ENCODE peak calls at places on chromosomes 16 and 17, in six cellular contexts. L, R, X, S, Q and F are unnamed samples.

GRCh38 chr17:70677783-70678647 is 508.7 kb downstream of the KCNJ2 start:
- DNase-seq in Q (no peak), X (no peak), L (no peak), R (no peak), S (no peak), F (no peak)

GRCh38 chr17:16428098-16428882 is 12.9 kb downstream of the TRPV2 start:
- DNase-seq in S (peak; percentile 60), L (peak; percentile 67), R (no peak), Q (peak; percentile 43), X (no peak), F (no peak)

GRCh38 chr17:7582401-7583252 is 1.0 kb upstream of the MPDU1 start:
- DNase-seq in R (no peak), Q (peak; percentile 48), L (no peak), S (no peak), X (no peak), F (no peak)

GRCh38 chr17:82866521-82867214 is 26.8 kb upstream of the ZNF750 start:
- DNase-seq in Q (peak; percentile 53), R (no peak), L (no peak), S (peak; percentile 87), X (no peak), F (no peak)

GRCh38 chr17:83086907-83087787 is 7.7 kb downstream of the METRNL start:
- DNase-seq in Q (no peak), L (no peak), X (no peak), S (no peak), R (no peak), F (no peak)

GRCh38 chr16:58842156-58842555 is 108.0 kb upstream of the GOT2 start:
- DNase-seq in L (no peak), Q (no peak), X (no peak), S (no peak), R (no peak), F (no peak)

GRCh38 chr17:57294629-57295501 is 38.5 kb downstream of the MSI2 start:
- DNase-seq in S (no peak), R (no peak), Q (peak; percentile 59), L (no peak), X (no peak), F (no peak)

GRCh38 chr16:53147500-53148065 is 92.8 kb downstream of the CHD9 start:
- DNase-seq in S (no peak), L (no peak), Q (no peak), X (no peak), R (no peak), F (no peak)

GRCh38 chr17:59026176-59026939 is 80.3 kb downstream of the TRIM37 start:
- DNase-seq in S (no peak), R (no peak), Q (no peak), L (no peak), X (no peak), F (no peak)

GRCh38 chr17:48804936-48805411 is 12.1 kb downstream of the TTLL6 start:
- DNase-seq in S (peak; percentile 59), L (peak; percentile 87), X (peak; percentile 38), R (peak; percentile 63), Q (peak; percentile 55), F (peak; percentile 54)

GRCh38 chr17:70095455-70095854 is 20.4 kb downstream of the KCNJ16 start:
- DNase-seq in R (no peak), L (no peak), Q (no peak), X (no peak), S (no peak), F (no peak)

GRCh38 chr17:82752371-82753200 is 721 bp downstream of the TBCD start:
- DNase-seq in X (no peak), S (peak; percentile 25), L (peak; percentile 60), Q (peak; percentile 37), R (no peak), F (no peak)

DNA sequence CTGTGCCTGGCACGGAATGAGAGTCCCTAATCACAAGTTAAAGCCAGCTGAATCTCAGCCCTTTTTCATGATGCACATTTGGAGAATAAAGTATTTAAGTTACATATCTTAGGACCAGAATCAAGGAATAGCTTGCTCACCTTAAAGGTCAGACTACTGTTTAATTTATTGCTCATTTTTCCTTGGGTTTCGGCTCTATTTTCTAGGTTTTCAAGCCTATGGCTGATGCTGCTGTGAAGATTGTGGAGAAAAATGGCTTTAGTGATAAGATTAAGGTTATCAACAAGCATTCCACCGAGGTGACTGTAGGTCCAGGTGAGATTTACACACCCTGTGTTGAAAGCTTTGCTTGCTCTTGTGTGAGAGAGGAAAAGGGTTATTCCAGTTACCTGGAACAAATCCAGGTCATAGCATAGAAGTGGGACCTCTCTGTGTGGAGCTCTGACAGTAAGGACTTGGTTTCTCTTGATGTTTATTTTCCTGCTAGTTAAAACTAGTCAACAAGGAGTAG is 18.1 kb downstream of the PRMT7 start:
- DNase-seq in Q (no peak), X (no peak), L (no peak), R (no peak), S (no peak), F (no peak)
- TF ChIP-seq CTCF in Q (no peak), X (no peak), L (no peak), R (no peak), S (no peak), F (peak; percentile 44)

DNA sequence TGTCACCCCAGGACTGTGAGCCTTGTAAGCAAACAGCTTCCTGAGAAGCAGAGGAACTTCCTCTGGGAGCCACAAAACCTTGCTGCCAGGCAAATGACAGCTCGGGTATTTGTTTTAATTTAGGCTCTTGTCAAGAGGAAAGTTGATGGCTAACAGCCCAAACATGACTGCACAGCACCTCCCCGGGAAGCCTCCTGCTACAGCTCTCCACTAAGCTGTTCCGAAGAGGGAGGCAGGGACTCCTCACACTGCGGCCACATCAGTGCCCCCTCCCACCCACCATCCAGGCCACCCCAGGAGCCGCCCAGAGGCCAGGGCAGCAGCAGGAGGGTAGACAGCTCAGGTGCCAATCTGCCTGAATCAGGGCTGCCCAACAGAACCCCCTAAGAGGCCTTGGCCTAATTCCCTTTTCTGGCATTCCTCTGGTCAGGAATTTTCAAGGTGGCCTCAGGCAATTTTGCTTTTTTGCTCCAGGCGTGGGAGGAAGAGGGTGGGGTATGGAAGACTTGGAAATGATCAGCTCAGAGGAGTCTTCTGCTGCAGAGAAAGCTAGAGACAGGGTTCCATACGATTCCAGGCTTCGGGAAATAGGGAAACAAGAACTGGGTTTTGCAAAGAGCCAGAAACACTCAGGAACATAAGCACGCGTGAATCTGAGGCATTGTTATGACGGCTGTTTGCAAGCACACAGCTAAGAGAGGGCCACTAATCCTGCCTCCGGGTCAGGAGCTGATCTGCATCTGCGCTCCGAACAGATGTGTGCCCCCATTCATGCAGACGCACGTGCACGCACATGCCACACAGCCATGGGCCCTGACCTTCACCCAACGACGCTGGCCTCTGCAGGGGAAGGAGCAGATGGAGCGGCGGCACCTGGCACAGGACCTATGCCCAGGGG is 2.4 kb downstream of the ABR start:
- DNase-seq in S (no peak), L (no peak), R (no peak), X (no peak), Q (no peak), F (no peak)
- TF ChIP-seq CTCF in S (no peak), L (no peak), R (no peak), X (no peak), Q (no peak), F (no peak)

DNA sequence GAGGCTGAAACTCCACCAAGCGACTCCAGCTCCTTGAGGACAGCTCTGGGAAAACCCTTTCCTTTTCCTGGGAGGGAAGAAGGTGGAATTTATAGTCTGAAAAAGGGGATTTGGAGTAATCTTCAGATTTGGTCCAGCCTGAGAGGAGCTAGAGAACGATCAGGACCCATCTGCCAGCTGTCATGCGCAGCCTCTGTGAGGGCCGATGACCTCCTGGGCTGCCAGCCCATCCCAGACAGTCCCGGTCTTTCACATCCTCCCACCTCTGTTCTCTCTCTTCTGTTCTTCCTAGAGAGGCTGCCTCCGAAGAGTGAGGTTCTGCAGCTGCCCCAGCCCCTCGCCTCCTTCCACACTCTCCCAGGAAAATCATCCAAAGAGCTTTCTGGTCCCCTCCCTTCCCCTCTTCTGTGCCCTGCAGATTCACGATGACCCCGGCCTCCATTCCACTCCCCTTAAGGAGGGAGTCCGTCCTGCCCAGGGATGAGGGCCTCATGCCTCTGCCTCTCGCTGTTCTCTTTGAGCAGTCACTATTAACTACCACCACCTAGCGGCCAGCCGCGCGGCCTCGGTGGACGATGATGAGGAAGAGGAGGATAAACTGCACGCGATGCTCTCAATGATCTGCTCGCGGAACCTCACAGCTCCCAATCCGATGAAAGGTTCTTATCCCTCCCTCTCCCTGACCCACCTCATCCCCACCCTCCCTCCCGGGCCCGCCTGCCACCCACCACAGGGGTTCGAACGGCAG is 29.6 kb downstream of the SGSM2 start:
- DNase-seq in S (no peak), X (no peak), Q (no peak), R (no peak), L (peak; percentile 56), F (no peak)
- TF ChIP-seq CTCF in S (peak; percentile 16), X (no peak), Q (no peak), R (no peak), L (peak; percentile 49), F (no peak)

GRCh38 chr17:34623856-34624766 is 44.7 kb downstream of the TMEM132E start:
- DNase-seq in L (no peak), S (no peak), R (no peak), X (no peak), Q (no peak), F (no peak)

GRCh38 chr17:34622862-34623261 is 43.5 kb downstream of the TMEM132E start:
- DNase-seq in X (no peak), R (no peak), S (no peak), Q (no peak), L (no peak), F (no peak)

GRCh38 chr17:34628883-34629282 is 49.5 kb downstream of the TMEM132E start:
- DNase-seq in R (no peak), S (no peak), L (no peak), Q (no peak), X (no peak), F (no peak)

GRCh38 chr17:34626141-34626681 is 46.8 kb downstream of the TMEM132E start:
- DNase-seq in Q (no peak), L (no peak), X (no peak), S (no peak), R (no peak), F (no peak)

DNA sequence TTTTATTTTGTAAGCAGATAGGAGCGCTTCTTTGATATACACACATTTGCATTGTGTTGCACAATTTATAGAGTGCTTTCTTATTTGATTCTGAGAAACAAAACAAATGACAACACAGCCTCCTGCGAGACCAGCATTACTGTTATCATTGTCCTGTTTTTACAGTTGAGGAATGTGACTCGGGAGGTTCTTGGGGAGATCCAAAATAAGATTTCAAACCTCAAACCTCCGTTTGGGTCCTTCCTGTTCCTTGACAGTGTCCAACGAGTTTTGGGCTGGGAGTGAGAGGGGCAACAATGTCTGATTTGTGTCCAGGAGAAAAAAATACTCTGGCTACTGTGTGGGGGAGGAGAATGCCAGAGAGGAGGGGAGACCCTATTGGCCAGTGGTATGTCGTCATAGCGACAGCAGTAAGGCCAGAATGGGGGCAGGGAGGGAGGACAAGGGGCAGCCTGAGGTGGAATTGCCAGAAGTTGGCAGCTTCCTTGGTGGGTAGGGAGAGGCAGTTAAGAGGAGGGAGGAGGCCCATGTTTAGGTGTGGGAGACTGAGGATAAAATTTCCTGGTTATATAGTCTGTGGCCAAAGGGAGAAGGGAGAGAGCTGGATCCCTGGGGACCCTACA is 45.5 kb downstream of the TMEM132E start:
- DNase-seq in R (no peak), L (peak; percentile 31), X (no peak), S (no peak), Q (no peak), F (no peak)
- TF ChIP-seq CTCF in R (no peak), L (no peak), X (no peak), S (no peak), Q (no peak), F (no peak)

DNA sequence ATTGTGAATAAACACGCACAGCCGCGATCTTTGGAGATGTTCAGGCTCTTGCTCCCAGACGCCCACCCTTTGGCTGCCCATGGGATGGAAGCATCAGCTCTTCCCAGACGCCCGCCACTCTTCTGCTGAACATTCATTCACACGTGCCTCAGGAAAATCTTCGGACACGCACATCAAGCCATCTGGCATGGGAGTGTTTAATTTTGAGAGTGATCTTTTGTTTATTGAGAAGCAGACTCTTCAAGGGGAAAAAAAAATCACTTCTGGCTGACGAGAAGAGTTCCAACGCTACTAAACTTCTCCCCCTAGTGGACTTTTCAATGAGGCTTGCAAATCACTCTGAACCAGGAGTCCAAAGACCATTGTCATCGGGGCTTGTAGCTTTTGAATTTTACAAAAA is 62.0 kb upstream of the NUDT7 start:
- DNase-seq in X (no peak), S (peak; percentile 75), L (no peak), Q (no peak), R (no peak), F (no peak)
- TF ChIP-seq CTCF in X (peak; percentile 58), S (peak; percentile 68), L (peak; percentile 57), Q (peak; percentile 38), R (peak; percentile 38), F (no peak)